ENCODE peak calls at places on chromosomes 12 and 14, in four cellular contexts. One of them, this sample, is unnamed.

GRCh38 chr12:21428241-21428640 is 9.2 kb upstream of the PYROXD1 start:
- DNase-seq in vagina: no peak
- DNase-seq in CD4-positive, alpha-beta T cell: no peak
- DNase-seq in MCF 10A: no peak
- DNase-seq in this sample: no peak

GRCh38 chr14:103402700-103403099 is 17.5 kb downstream of the MARK3 start:
- DNase-seq in vagina: no peak
- DNase-seq in CD4-positive, alpha-beta T cell: no peak
- DNase-seq in MCF 10A: peak
- DNase-seq in this sample: no peak

GRCh38 chr12:91138337-91138905 is 27.1 kb upstream of the LUM start:
- DNase-seq in vagina: no peak
- DNase-seq in CD4-positive, alpha-beta T cell: no peak
- DNase-seq in MCF 10A: no peak
- DNase-seq in this sample: no peak

GRCh38 chr12:104471336-104471735 is 14.6 kb downstream of the CHST11 start:
- DNase-seq in vagina: no peak
- DNase-seq in CD4-positive, alpha-beta T cell: no peak
- DNase-seq in MCF 10A: no peak
- DNase-seq in this sample: no peak

GRCh38 chr14:63777024-63777423 is 49.2 kb upstream of the SGPP1 start:
- DNase-seq in vagina: no peak
- DNase-seq in CD4-positive, alpha-beta T cell: no peak
- DNase-seq in MCF 10A: peak
- DNase-seq in this sample: no peak

GRCh38 chr12:19833775-19834501 is 394.6 kb downstream of the AEBP2 start:
- DNase-seq in vagina: no peak
- DNase-seq in CD4-positive, alpha-beta T cell: no peak
- DNase-seq in MCF 10A: peak
- DNase-seq in this sample: no peak

GRCh38 chr12:8678661-8679111 is 16.1 kb upstream of the MFAP5 start:
- DNase-seq in vagina: no peak
- DNase-seq in CD4-positive, alpha-beta T cell: no peak
- DNase-seq in MCF 10A: no peak
- DNase-seq in this sample: no peak

GRCh38 chr12:78442454-78442801 is 422.1 kb upstream of the SYT1 start:
- DNase-seq in vagina: no peak
- DNase-seq in CD4-positive, alpha-beta T cell: no peak
- DNase-seq in MCF 10A: peak
- DNase-seq in this sample: no peak

GRCh38 chr12:95342008-95342407 is 124.4 kb downstream of the VEZT start:
- DNase-seq in vagina: no peak
- DNase-seq in CD4-positive, alpha-beta T cell: no peak
- DNase-seq in MCF 10A: no peak
- DNase-seq in this sample: no peak

GRCh38 chr12:111596985-111597730 is 2.0 kb downstream of the ATXN2 start:
- DNase-seq in vagina: no peak
- DNase-seq in CD4-positive, alpha-beta T cell: no peak
- DNase-seq in MCF 10A: peak
- DNase-seq in this sample: peak

GRCh38 chr14:77681196-77682157 is 26.3 kb downstream of the ALKBH1 start:
- DNase-seq in vagina: no peak
- DNase-seq in CD4-positive, alpha-beta T cell: no peak
- DNase-seq in MCF 10A: peak
- DNase-seq in this sample: no peak

GRCh38 chr12:15859136-15859535 is 23.1 kb upstream of the STRAP start:
- DNase-seq in vagina: no peak
- DNase-seq in CD4-positive, alpha-beta T cell: no peak
- DNase-seq in MCF 10A: no peak
- DNase-seq in this sample: no peak

GRCh38 chr12:13001725-13002040 is 1.6 kb upstream of the HEBP1 start:
- DNase-seq in vagina: no peak
- DNase-seq in CD4-positive, alpha-beta T cell: no peak
- DNase-seq in MCF 10A: no peak
- DNase-seq in this sample: no peak

GRCh38 chr12:13000616-13000934 is 510 bp upstream of the HEBP1 start:
- DNase-seq in vagina: no peak
- DNase-seq in CD4-positive, alpha-beta T cell: no peak
- DNase-seq in MCF 10A: peak
- DNase-seq in this sample: no peak

GRCh38 chr12:13000935-13001724 is 1.1 kb upstream of the HEBP1 start:
- DNase-seq in vagina: no peak
- DNase-seq in CD4-positive, alpha-beta T cell: no peak
- DNase-seq in MCF 10A: peak
- DNase-seq in this sample: peak

GRCh38 chr12:12999276-12999958 is 648 bp downstream of the HEBP1 start:
- DNase-seq in vagina: no peak
- DNase-seq in CD4-positive, alpha-beta T cell: no peak
- DNase-seq in MCF 10A: no peak
- DNase-seq in this sample: no peak

DNA sequence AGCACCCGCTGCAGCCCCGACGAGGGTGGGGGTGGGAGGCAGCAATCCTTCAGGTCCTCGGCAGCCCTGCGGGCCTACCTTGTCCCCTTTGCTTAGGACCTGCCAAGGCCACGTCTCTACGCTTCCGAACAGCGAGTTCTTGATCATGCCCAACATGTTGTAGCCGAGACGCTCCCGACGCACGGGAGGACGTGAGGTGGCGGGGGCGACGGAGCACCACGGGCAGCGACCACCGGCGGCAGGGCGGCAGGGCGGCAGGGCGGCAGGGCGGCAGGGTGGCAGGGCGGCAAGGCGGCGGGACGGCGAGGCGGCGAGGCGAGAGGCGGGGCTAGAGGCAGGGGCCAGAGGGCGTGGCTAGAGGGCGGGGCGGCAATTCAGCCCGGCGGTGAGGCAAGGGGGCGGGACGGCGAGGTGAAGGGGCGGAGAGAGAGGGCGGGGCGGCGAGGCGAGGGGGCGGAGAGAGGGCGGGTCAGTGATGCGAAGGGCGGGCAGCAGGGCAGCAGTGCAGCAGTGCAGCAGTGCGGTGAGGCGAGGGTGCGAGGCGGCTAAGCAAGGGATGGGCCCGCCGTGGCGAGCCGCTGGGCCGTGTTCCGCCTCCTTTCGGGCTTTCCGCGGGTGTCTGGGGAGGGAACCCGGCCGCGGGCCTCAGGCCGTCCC is at the start of gene HEBP1:
- DNase-seq in vagina: peak
- DNase-seq in CD4-positive, alpha-beta T cell: peak
- DNase-seq in MCF 10A: peak
- DNase-seq in this sample: peak
- TF ChIP-seq CTCF in vagina: no peak
- TF ChIP-seq CTCF in CD4-positive, alpha-beta T cell: no peak
- TF ChIP-seq CTCF in MCF 10A: no peak
- TF ChIP-seq CTCF in this sample: no peak

DNA sequence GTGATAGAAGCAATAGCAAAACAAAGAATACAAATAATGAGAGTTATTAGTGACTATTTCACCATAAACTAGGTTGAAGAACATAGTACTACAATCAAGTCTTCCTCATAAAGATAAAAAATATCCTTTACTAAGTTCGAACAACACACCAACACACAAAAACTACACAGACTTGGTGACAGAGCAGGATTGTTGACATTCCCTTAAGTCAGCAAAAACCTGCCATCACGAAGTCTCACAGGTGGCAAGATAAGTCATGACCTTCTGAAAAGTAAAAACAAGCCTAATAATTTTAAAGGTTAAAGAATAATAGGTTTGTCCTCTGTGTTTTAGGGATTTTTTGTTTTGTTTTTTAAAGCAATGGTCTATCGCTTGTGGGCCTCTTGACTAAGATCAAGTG is 173.0 kb downstream of the SEC23A start:
- DNase-seq in vagina: no peak
- DNase-seq in CD4-positive, alpha-beta T cell: no peak
- DNase-seq in MCF 10A: no peak
- DNase-seq in this sample: no peak
- TF ChIP-seq CTCF in vagina: no peak
- TF ChIP-seq CTCF in CD4-positive, alpha-beta T cell: no peak
- TF ChIP-seq CTCF in MCF 10A: no peak
- TF ChIP-seq CTCF in this sample: no peak

DNA sequence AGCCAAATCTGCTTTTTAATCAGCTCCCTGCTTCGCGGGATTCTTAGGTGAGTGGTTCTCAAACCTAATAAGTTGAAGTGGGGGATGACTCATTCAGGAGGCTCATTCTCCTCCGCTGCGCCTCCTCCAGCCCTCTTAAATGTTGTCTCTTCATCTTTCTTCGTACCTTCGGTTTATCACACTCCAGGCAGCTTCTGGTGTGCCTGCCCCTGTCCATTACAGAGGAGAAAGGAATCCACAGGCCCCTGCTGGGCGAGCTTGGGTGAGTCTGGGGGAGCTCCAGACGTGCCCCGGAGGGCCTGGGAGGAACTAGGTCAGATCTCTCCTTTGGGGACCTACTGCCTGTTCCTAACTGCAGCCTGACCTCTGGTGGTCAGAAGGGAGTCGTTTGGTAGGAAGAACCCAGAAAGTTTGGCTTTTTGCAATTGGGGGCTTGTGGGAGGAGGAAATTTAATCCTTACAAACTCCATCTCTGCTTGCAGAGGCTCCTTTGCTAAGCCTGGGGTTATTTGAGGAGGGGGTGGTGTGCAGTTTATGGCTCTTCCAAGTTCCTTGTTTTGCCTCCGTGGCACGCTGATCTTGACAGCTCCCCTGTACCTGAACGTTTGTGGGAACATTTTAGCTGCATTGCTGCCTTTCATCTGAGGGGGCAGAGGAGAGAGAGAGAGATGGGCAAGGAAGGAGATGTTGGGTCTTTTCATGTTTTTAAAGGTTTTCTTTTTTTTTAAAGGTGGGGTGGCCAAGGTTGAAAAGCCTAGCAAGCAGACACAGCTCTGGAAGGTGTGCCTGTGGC is 84.1 kb upstream of the GNG2 start:
- DNase-seq in vagina: no peak
- DNase-seq in CD4-positive, alpha-beta T cell: no peak
- DNase-seq in MCF 10A: peak
- DNase-seq in this sample: peak
- TF ChIP-seq CTCF in vagina: peak
- TF ChIP-seq CTCF in CD4-positive, alpha-beta T cell: peak
- TF ChIP-seq CTCF in MCF 10A: peak
- TF ChIP-seq CTCF in this sample: peak

GRCh38 chr12:49366652-49367380 is 446 bp upstream of the SPATS2 start:
- DNase-seq in vagina: no peak
- DNase-seq in CD4-positive, alpha-beta T cell: peak
- DNase-seq in MCF 10A: peak
- DNase-seq in this sample: peak
- TF ChIP-seq CTCF in vagina: peak
- TF ChIP-seq CTCF in CD4-positive, alpha-beta T cell: no peak
- TF ChIP-seq CTCF in MCF 10A: peak
- TF ChIP-seq CTCF in this sample: no peak

GRCh38 chr14:104576607-104577332 is 2.8 kb upstream of the C14orf180 start:
- DNase-seq in vagina: no peak
- DNase-seq in CD4-positive, alpha-beta T cell: no peak
- DNase-seq in MCF 10A: no peak
- DNase-seq in this sample: no peak
- TF ChIP-seq CTCF in vagina: no peak
- TF ChIP-seq CTCF in CD4-positive, alpha-beta T cell: no peak
- TF ChIP-seq CTCF in MCF 10A: no peak
- TF ChIP-seq CTCF in this sample: no peak

GRCh38 chr14:29752221-29752923 is 175.3 kb downstream of the PRKD1 start:
- DNase-seq in vagina: no peak
- DNase-seq in CD4-positive, alpha-beta T cell: no peak
- DNase-seq in MCF 10A: no peak
- DNase-seq in this sample: no peak
- TF ChIP-seq CTCF in vagina: no peak
- TF ChIP-seq CTCF in CD4-positive, alpha-beta T cell: no peak
- TF ChIP-seq CTCF in MCF 10A: no peak
- TF ChIP-seq CTCF in this sample: no peak

GRCh38 chr14:88437659-88438058 is 52.2 kb downstream of the SPATA7 start:
- DNase-seq in vagina: no peak
- DNase-seq in CD4-positive, alpha-beta T cell: no peak
- DNase-seq in MCF 10A: no peak
- DNase-seq in this sample: no peak
- TF ChIP-seq CTCF in vagina: no peak
- TF ChIP-seq CTCF in CD4-positive, alpha-beta T cell: no peak
- TF ChIP-seq CTCF in MCF 10A: no peak
- TF ChIP-seq CTCF in this sample: no peak

GRCh38 chr12:107404981-107405380 is 280.6 kb upstream of the PWP1 start:
- DNase-seq in vagina: no peak
- DNase-seq in CD4-positive, alpha-beta T cell: no peak
- DNase-seq in MCF 10A: peak
- DNase-seq in this sample: no peak

GRCh38 chr12:107400686-107401447 is 284.7 kb upstream of the PWP1 start:
- DNase-seq in vagina: no peak
- DNase-seq in CD4-positive, alpha-beta T cell: no peak
- DNase-seq in MCF 10A: peak
- DNase-seq in this sample: no peak

GRCh38 chr12:107399061-107399460 is 286.5 kb upstream of the PWP1 start:
- DNase-seq in vagina: no peak
- DNase-seq in CD4-positive, alpha-beta T cell: no peak
- DNase-seq in MCF 10A: no peak
- DNase-seq in this sample: no peak

GRCh38 chr12:107405436-107405835 is 280.2 kb upstream of the PWP1 start:
- DNase-seq in vagina: no peak
- DNase-seq in CD4-positive, alpha-beta T cell: no peak
- DNase-seq in MCF 10A: no peak
- DNase-seq in this sample: no peak

GRCh38 chr12:107402041-107403022 is 283.3 kb upstream of the PWP1 start:
- DNase-seq in vagina: no peak
- DNase-seq in CD4-positive, alpha-beta T cell: peak
- DNase-seq in MCF 10A: peak
- DNase-seq in this sample: peak
- TF ChIP-seq CTCF in vagina: peak
- TF ChIP-seq CTCF in CD4-positive, alpha-beta T cell: peak
- TF ChIP-seq CTCF in MCF 10A: peak
- TF ChIP-seq CTCF in this sample: peak

GRCh38 chr14:64956697-64957412 is 14.3 kb upstream of the GPX2 start:
- DNase-seq in vagina: no peak
- DNase-seq in CD4-positive, alpha-beta T cell: no peak
- DNase-seq in MCF 10A: no peak
- DNase-seq in this sample: no peak

GRCh38 chr14:64963611-64964010 is 8.5 kb downstream of the RAB15 start:
- DNase-seq in vagina: no peak
- DNase-seq in CD4-positive, alpha-beta T cell: no peak
- DNase-seq in MCF 10A: no peak
- DNase-seq in this sample: no peak

GRCh38 chr14:64958743-64959142 is 13.4 kb downstream of the RAB15 start:
- DNase-seq in vagina: no peak
- DNase-seq in CD4-positive, alpha-beta T cell: no peak
- DNase-seq in MCF 10A: no peak
- DNase-seq in this sample: no peak

GRCh38 chr14:64958201-64958600 is 13.9 kb downstream of the RAB15 start:
- DNase-seq in vagina: no peak
- DNase-seq in CD4-positive, alpha-beta T cell: no peak
- DNase-seq in MCF 10A: no peak
- DNase-seq in this sample: no peak

GRCh38 chr14:64960762-64961276 is 11.3 kb downstream of the RAB15 start:
- DNase-seq in vagina: no peak
- DNase-seq in CD4-positive, alpha-beta T cell: no peak
- DNase-seq in MCF 10A: no peak
- DNase-seq in this sample: no peak
- TF ChIP-seq CTCF in vagina: no peak
- TF ChIP-seq CTCF in CD4-positive, alpha-beta T cell: no peak
- TF ChIP-seq CTCF in MCF 10A: no peak
- TF ChIP-seq CTCF in this sample: no peak

GRCh38 chr12:120797677-120798642 is 72.3 kb downstream of the ACADS start:
- DNase-seq in vagina: no peak
- DNase-seq in CD4-positive, alpha-beta T cell: no peak
- DNase-seq in MCF 10A: no peak
- DNase-seq in this sample: no peak
- TF ChIP-seq CTCF in vagina: no peak
- TF ChIP-seq CTCF in CD4-positive, alpha-beta T cell: no peak
- TF ChIP-seq CTCF in MCF 10A: no peak
- TF ChIP-seq CTCF in this sample: no peak

This sample was measured in nephron progenitor cell.